ENCODE peak calls at places on chromosomes 1 and 21, in ten cellular contexts. C, Y, P, T, H, K, J, N, S and W are unnamed samples.

GRCh38 chr1:15352122-15352957 is 57.3 kb upstream of the EFHD2 start:
- DNase-seq in C (peak), Y (no peak), P (peak), T (no peak), H (peak), K (no peak), J (no peak), N (no peak), S (no peak), W (no peak)

GRCh38 chr1:96845464-96845863 is 123.9 kb downstream of the PTBP2 start:
- DNase-seq in C (peak), Y (no peak), P (peak), T (no peak), H (peak), K (no peak), J (no peak), N (peak), S (no peak), W (no peak)

GRCh38 chr1:154459044-154459443 is 43.0 kb upstream of the TDRD10 start:
- DNase-seq in C (no peak), Y (no peak), P (no peak), T (no peak), H (no peak), K (no peak), J (no peak), N (no peak), S (no peak), W (no peak)

GRCh38 chr1:161382214-161383019 is 14.7 kb upstream of the CFAP126 start:
- DNase-seq in C (peak), Y (peak), P (no peak), T (no peak), H (peak), K (no peak), J (peak), N (no peak), S (peak), W (no peak)

GRCh38 chr1:161427733-161428516 is 60.2 kb upstream of the CFAP126 start:
- DNase-seq in C (peak), Y (no peak), P (peak), T (no peak), H (peak), K (no peak), J (no peak), N (no peak), S (no peak), W (no peak)

GRCh38 chr1:118788372-118788955 is 199.7 kb downstream of the TBX15 start:
- DNase-seq in C (no peak), Y (no peak), P (no peak), T (no peak), H (no peak), K (no peak), J (no peak), N (no peak), S (peak), W (no peak)

GRCh38 chr1:201739054-201739453 is 89.9 kb upstream of the IPO9 start:
- DNase-seq in C (no peak), Y (peak), P (no peak), T (no peak), H (no peak), K (no peak), J (no peak), N (no peak), S (no peak), W (no peak)

GRCh38 chr1:28955930-28956552 is 41.7 kb downstream of the EPB41 start:
- DNase-seq in C (no peak), Y (no peak), P (no peak), T (no peak), H (no peak), K (no peak), J (no peak), N (no peak), S (no peak), W (no peak)

GRCh38 chr1:203038217-203038741 is 12.0 kb downstream of the PPFIA4 start:
- DNase-seq in C (peak), Y (peak), P (peak), T (peak), H (peak), K (peak), J (no peak), N (peak), S (peak), W (no peak)

GRCh38 chr1:172699111-172699510 is 40.2 kb downstream of the FASLG start:
- DNase-seq in C (no peak), Y (no peak), P (no peak), T (peak), H (no peak), K (no peak), J (no peak), N (no peak), S (no peak), W (no peak)

GRCh38 chr1:109815809-109816791 is 52.4 kb upstream of the EPS8L3 start:
- DNase-seq in C (peak), Y (no peak), P (no peak), T (peak), H (no peak), K (no peak), J (no peak), N (no peak), S (no peak), W (no peak)

GRCh38 chr21:16195476-16195875 is 465.7 kb downstream of the USP25 start:
- DNase-seq in C (peak), Y (no peak), P (no peak), T (no peak), H (no peak), K (peak), J (no peak), N (no peak), S (no peak), W (no peak)

GRCh38 chr21:16241500-16241963 is 511.8 kb downstream of the USP25 start:
- DNase-seq in C (no peak), Y (no peak), P (no peak), T (no peak), H (peak), K (no peak), J (no peak), N (no peak), S (no peak), W (no peak)

GRCh38 chr1:205543351-205544305 is 39.2 kb downstream of the CDK18 start:
- DNase-seq in C (peak), Y (peak), P (peak), T (peak), H (no peak), K (peak), J (peak), N (peak), S (peak), W (peak)

GRCh38 chr1:25811384-25812082 is 8.2 kb upstream of the MTFR1L start:
- DNase-seq in C (no peak), Y (no peak), P (no peak), T (no peak), H (no peak), K (no peak), J (no peak), N (no peak), S (no peak), W (no peak)

GRCh38 chr21:38315155-38315554 is 58.4 kb downstream of the KCNJ15 start:
- DNase-seq in C (peak), Y (no peak), P (no peak), T (no peak), H (no peak), K (no peak), J (no peak), N (no peak), S (no peak), W (no peak)

GRCh38 chr1:93623875-93624274 is 57.8 kb downstream of the BCAR3 start:
- DNase-seq in C (peak), Y (no peak), P (no peak), T (no peak), H (no peak), K (no peak), J (peak), N (no peak), S (no peak), W (no peak)

GRCh38 chr1:3702990-3703728 is 49.1 kb upstream of the CCDC27 start:
- DNase-seq in C (no peak), Y (no peak), P (no peak), T (no peak), H (no peak), K (no peak), J (no peak), N (no peak), S (no peak), W (no peak)
- TF ChIP-seq CTCF in C (peak), Y (no peak), P (no peak), T (no peak), H (no peak), K (no peak), J (peak), N (no peak), S (no peak), W (peak)

DNA sequence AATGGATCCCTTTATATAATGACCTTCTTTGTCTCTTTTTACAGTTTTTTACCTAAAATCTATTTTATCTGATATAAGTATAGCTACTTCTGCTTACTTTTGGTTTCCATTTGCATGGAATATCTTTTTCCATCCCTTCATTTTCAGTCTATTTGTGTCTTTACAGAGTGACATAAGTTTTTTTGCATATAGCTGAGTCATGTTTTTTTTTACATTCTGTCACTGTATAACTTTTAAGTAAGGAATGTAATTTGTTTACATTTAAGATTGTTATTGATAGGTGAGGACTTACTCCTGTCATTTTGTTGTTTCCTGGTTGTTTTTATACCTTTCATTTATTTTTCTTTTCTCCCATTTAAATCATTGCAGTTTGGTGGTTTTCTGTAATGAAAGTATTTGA is 402.7 kb upstream of the ADGRL2 start:
- DNase-seq in C (no peak), Y (no peak), P (no peak), T (no peak), H (no peak), K (no peak), J (no peak), N (no peak), S (no peak), W (no peak)
- TF ChIP-seq CTCF in C (no peak), Y (no peak), P (no peak), T (no peak), H (no peak), K (no peak), J (no peak), N (no peak), S (no peak), W (no peak)

GRCh38 chr1:111619635-111620411 is at the start of gene RAP1A:
- DNase-seq in C (peak), Y (peak), P (peak), T (peak), H (peak), K (peak), J (no peak), N (peak), S (peak), W (peak)

GRCh38 chr1:111620412-111620971 is 903 bp downstream of the RAP1A start:
- DNase-seq in C (peak), Y (no peak), P (no peak), T (no peak), H (no peak), K (no peak), J (no peak), N (no peak), S (no peak), W (no peak)

GRCh38 chr1:111622166-111622565 is 2.6 kb downstream of the RAP1A start:
- DNase-seq in C (no peak), Y (no peak), P (no peak), T (no peak), H (no peak), K (no peak), J (no peak), N (no peak), S (no peak), W (no peak)

GRCh38 chr1:111618953-111619634 is 495 bp upstream of the RAP1A start:
- DNase-seq in C (no peak), Y (peak), P (no peak), T (no peak), H (no peak), K (no peak), J (no peak), N (no peak), S (no peak), W (no peak)

GRCh38 chr1:111621050-111621449 is 1.5 kb downstream of the RAP1A start:
- DNase-seq in C (no peak), Y (no peak), P (no peak), T (no peak), H (no peak), K (no peak), J (no peak), N (no peak), S (no peak), W (no peak)
- TF ChIP-seq CTCF in C (no peak), Y (no peak), P (no peak), T (no peak), H (no peak), K (no peak), J (no peak), N (no peak), S (no peak), W (no peak)

GRCh38 chr1:6526316-6526715 is 28.0 kb downstream of the NOL9 start:
- DNase-seq in C (no peak), Y (no peak), P (no peak), T (no peak), H (no peak), K (no peak), J (no peak), N (no peak), S (no peak), W (no peak)
- TF ChIP-seq CTCF in C (no peak), Y (no peak), P (no peak), T (no peak), H (no peak), K (no peak), J (no peak), N (no peak), S (no peak), W (no peak)

DNA sequence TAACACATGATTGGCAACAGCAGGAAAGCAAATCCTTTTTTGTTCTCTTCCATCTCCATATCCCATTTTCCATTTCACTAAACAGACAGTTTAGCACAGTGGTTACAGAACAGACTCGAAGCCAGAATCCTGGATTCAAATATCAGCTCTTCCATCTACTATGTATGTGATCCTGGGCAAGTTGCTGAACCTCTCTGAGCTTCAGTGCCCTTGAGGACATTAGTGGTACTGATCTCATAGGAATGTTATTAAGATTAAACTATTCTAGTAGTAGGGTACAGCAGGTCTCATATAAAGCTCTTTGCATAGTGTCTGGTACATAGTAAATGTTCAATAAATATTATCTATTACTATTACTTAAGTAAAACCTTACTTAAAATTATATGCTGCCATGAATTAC is 13.8 kb upstream of the HHIPL2 start:
- DNase-seq in C (no peak), Y (no peak), P (no peak), T (no peak), H (no peak), K (no peak), J (no peak), N (no peak), S (no peak), W (no peak)
- TF ChIP-seq CTCF in C (no peak), Y (no peak), P (no peak), T (no peak), H (no peak), K (peak), J (no peak), N (no peak), S (no peak), W (peak)

DNA sequence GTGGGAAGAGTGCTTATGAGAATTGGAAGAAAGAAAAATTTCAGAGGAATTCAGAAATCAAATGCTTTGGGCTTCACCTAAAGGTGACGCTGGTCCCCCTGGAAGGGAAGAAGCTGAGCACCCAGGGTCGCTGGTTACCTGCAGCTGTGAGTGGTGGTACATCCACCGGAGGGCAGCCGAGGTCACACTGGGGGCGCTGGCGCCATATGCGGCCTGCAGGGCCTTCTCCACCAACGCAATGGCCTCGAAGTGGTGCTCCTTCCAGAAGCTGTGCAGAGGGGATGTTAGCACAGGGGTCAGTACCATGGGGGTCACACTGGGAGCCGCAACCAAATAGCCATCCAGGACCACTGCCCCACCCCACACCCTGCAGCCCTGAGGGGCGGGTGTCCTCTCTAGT is 6.1 kb downstream of the AKR7A2 start:
- DNase-seq in C (no peak), Y (no peak), P (no peak), T (no peak), H (no peak), K (no peak), J (no peak), N (no peak), S (no peak), W (no peak)
- TF ChIP-seq CTCF in C (no peak), Y (no peak), P (no peak), T (no peak), H (no peak), K (no peak), J (no peak), N (no peak), S (no peak), W (no peak)

GRCh38 chr1:24567792-24568388 is 12.0 kb downstream of the NCMAP start:
- DNase-seq in C (no peak), Y (no peak), P (peak), T (no peak), H (peak), K (no peak), J (no peak), N (peak), S (no peak), W (no peak)
- TF ChIP-seq CTCF in C (no peak), Y (no peak), P (peak), T (no peak), H (no peak), K (no peak), J (no peak), N (peak), S (no peak), W (no peak)

GRCh38 chr1:115767403-115767802 is 1.1 kb downstream of the CASQ2 start:
- DNase-seq in C (no peak), Y (no peak), P (no peak), T (no peak), H (no peak), K (no peak), J (no peak), N (no peak), S (no peak), W (no peak)

GRCh38 chr1:115762792-115763191 is 5.7 kb downstream of the CASQ2 start:
- DNase-seq in C (no peak), Y (no peak), P (no peak), T (no peak), H (no peak), K (no peak), J (no peak), N (no peak), S (no peak), W (no peak)

GRCh38 chr1:115761601-115762302 is 6.8 kb downstream of the CASQ2 start:
- DNase-seq in C (peak), Y (no peak), P (no peak), T (no peak), H (no peak), K (no peak), J (no peak), N (no peak), S (no peak), W (no peak)

GRCh38 chr1:115765091-115765490 is 3.4 kb downstream of the CASQ2 start:
- DNase-seq in C (no peak), Y (no peak), P (no peak), T (no peak), H (no peak), K (no peak), J (no peak), N (no peak), S (no peak), W (no peak)

DNA sequence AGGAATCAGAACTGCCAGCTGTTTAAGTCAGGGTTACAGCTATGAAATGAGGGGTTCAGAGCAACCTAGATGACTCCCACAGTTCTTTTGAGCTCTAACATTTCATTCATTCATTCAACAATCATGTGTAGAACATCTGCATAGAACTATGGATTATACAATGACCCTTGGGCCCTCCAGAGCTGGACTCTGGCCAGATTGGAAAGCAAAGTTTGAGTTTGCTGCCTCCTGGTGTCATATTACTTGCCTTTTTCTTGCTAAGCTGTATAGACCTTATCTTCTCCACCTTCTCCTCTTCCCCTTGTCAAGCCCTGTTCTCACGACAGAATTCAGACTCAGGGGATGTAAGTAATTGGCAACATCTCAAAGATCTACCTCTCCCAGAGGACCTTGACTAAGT is 4.0 kb downstream of the CASQ2 start:
- DNase-seq in C (peak), Y (no peak), P (peak), T (no peak), H (peak), K (no peak), J (no peak), N (peak), S (no peak), W (no peak)
- TF ChIP-seq CTCF in C (peak), Y (peak), P (peak), T (no peak), H (peak), K (peak), J (peak), N (peak), S (peak), W (peak)